ENCODE peak calls at places on chromosome 20, in six cellular contexts. B, H, N, Y, S and E are unnamed samples.

GRCh38 chr20:37442547-37442946 is 78.5 kb upstream of the NNAT start:
- DNase-seq in B (no peak), H (no peak), N (no peak), Y (no peak), S (no peak), E (no peak)

GRCh38 chr20:18754030-18754659 is 59.4 kb upstream of the SCP2D1 start:
- DNase-seq in B (no peak), H (no peak), N (no peak), Y (no peak), S (no peak), E (no peak)

GRCh38 chr20:38674178-38675133 is 49.8 kb upstream of the SLC32A1 start:
- DNase-seq in B (peak), H (peak), N (no peak), Y (no peak), S (peak), E (no peak)

GRCh38 chr20:37644605-37645004 is 49.2 kb upstream of the CTNNBL1 start:
- DNase-seq in B (no peak), H (no peak), N (no peak), Y (no peak), S (no peak), E (no peak)

GRCh38 chr20:13654463-13655023 is 15.8 kb upstream of the TASP1 start:
- DNase-seq in B (no peak), H (no peak), N (no peak), Y (no peak), S (no peak), E (no peak)

GRCh38 chr20:36402708-36403107 is 96.6 kb downstream of the DLGAP4 start:
- DNase-seq in B (no peak), H (no peak), N (no peak), Y (no peak), S (no peak), E (no peak)

GRCh38 chr20:37283530-37284195 is 5.8 kb upstream of the MANBAL start:
- DNase-seq in B (no peak), H (no peak), N (no peak), Y (no peak), S (no peak), E (no peak)

GRCh38 chr20:64161595-64162238 is 2.5 kb upstream of the MYT1 start:
- DNase-seq in B (no peak), H (no peak), N (peak), Y (no peak), S (no peak), E (peak)

GRCh38 chr20:22223251-22223650 is 361.1 kb downstream of the FOXA2 start:
- DNase-seq in B (no peak), H (no peak), N (no peak), Y (no peak), S (no peak), E (no peak)

GRCh38 chr20:4026093-4026601 is 10.8 kb upstream of the RNF24 start:
- DNase-seq in B (no peak), H (no peak), N (no peak), Y (no peak), S (no peak), E (peak)

GRCh38 chr20:32067234-32067821 is 15.3 kb downstream of the HCK start:
- DNase-seq in B (no peak), H (peak), N (no peak), Y (peak), S (no peak), E (peak)

GRCh38 chr20:13320702-13321101 is 99.6 kb downstream of the ISM1 start:
- DNase-seq in B (no peak), H (no peak), N (no peak), Y (no peak), S (no peak), E (no peak)

GRCh38 chr20:19913927-19914614 is 103.1 kb upstream of the NAA20 start:
- DNase-seq in B (no peak), H (peak), N (no peak), Y (no peak), S (no peak), E (peak)

GRCh38 chr20:8901237-8902025 is 167.5 kb upstream of the PLCB4 start:
- DNase-seq in B (no peak), H (no peak), N (no peak), Y (no peak), S (no peak), E (no peak)

GRCh38 chr20:44526129-44526528 is 4.3 kb upstream of the SERINC3 start:
- DNase-seq in B (no peak), H (peak), N (no peak), Y (no peak), S (no peak), E (peak)

GRCh38 chr20:40687384-40688128 is 1.5 kb downstream of the MAFB start:
- DNase-seq in B (no peak), H (no peak), N (no peak), Y (no peak), S (peak), E (peak)

GRCh38 chr20:29873946-29874345 is 1383.5 kb upstream of the DEFB115 start:
- DNase-seq in B (no peak), H (peak), N (peak), Y (peak), S (no peak), E (peak)

GRCh38 chr20:41391587-41392001 is 25.0 kb upstream of the EMILIN3 start:
- DNase-seq in B (no peak), H (no peak), N (no peak), Y (no peak), S (no peak), E (peak)

GRCh38 chr20:19692100-19692499 is 66.0 kb upstream of the RIN2 start:
- DNase-seq in B (no peak), H (no peak), N (no peak), Y (no peak), S (no peak), E (no peak)

GRCh38 chr20:39124064-39124463 is 161.9 kb downstream of the DHX35 start:
- DNase-seq in B (no peak), H (no peak), N (no peak), Y (no peak), S (no peak), E (peak)

GRCh38 chr20:49284818-49285217 is 7.0 kb upstream of the ZNFX1 start:
- DNase-seq in B (no peak), H (no peak), N (no peak), Y (no peak), S (no peak), E (no peak)

GRCh38 chr20:62595491-62595890 is 46.8 kb upstream of the SLCO4A1 start:
- DNase-seq in B (no peak), H (no peak), N (no peak), Y (no peak), S (no peak), E (no peak)

GRCh38 chr20:25145131-25145530 is 50.4 kb upstream of the ENTPD6 start:
- DNase-seq in B (no peak), H (no peak), N (no peak), Y (no peak), S (no peak), E (no peak)

GRCh38 chr20:34511891-34512265 is 4.3 kb upstream of the DYNLRB1 start:
- DNase-seq in B (no peak), H (no peak), N (no peak), Y (no peak), S (no peak), E (no peak)